ENCODE peak calls at places on chromosomes 7 and 10, in four cellular contexts. A is ovary, J is transverse colon, E is Peyer's patch. W is an unnamed sample. For H3K9me3, the result is how much of the 10 kb centered on the place peaks cover.

GRCh38 chr10:50469778-50470193 is 154.0 kb downstream of the SGMS1 start:
- DNase-seq in E (no peak), A (no peak), J (peak), W (no peak)

GRCh38 chr10:26479766-26480492 is 41.8 kb downstream of the APBB1IP start:
- DNase-seq in E (peak), A (no peak), J (no peak), W (no peak)

GRCh38 chr7:15686209-15686956 is at the start of gene MEOX2:
- DNase-seq in E (no peak), A (peak), J (peak), W (no peak)

GRCh38 chr7:139294241-139294640 is 46.9 kb upstream of the FMC1 start:
- DNase-seq in J (no peak), E (no peak), A (no peak), W (no peak)

GRCh38 chr10:115483294-115483693 is 390.1 kb downstream of the ATRNL1 start:
- DNase-seq in A (no peak), E (no peak), J (no peak), W (no peak)

GRCh38 chr7:82188636-82189035 is 254.9 kb downstream of the CACNA2D1 start:
- DNase-seq in J (no peak), E (no peak), A (no peak), W (no peak)

GRCh38 chr7:29229056-29229455 is 34.5 kb downstream of the CHN2 start:
- DNase-seq in J (no peak), A (no peak), E (no peak), W (no peak)

GRCh38 chr10:33279276-33279675 is 55.2 kb downstream of the NRP1 start:
- DNase-seq in A (no peak), E (no peak), J (no peak), W (no peak)

GRCh38 chr7:30091431-30092386 is 43.1 kb upstream of the MTURN start:
- DNase-seq in A (no peak), J (no peak), E (no peak), W (no peak)

GRCh38 chr10:121813211-121813812 is 114.5 kb downstream of the ATE1 start:
- DNase-seq in J (no peak), E (no peak), A (no peak), W (no peak)

GRCh38 chr7:27148776-27149641 is 1.4 kb upstream of the HOXA6 start:
- DNase-seq in E (no peak), A (peak), J (peak), W (no peak)

GRCh38 chr7:19754521-19755116 is 18.8 kb downstream of the TMEM196 start:
- DNase-seq in E (no peak), J (no peak), A (no peak), W (no peak)

GRCh38 chr7:130845581-130846085 is 111.6 kb upstream of the KLF14 start:
- DNase-seq in J (no peak), E (no peak), A (no peak), W (no peak)

GRCh38 chr10:121800831-121801230 is 127.0 kb downstream of the ATE1 start:
- DNase-seq in J (no peak), A (no peak), E (no peak), W (no peak)

GRCh38 chr10:107540981-107541380 is 376.5 kb upstream of the SORCS1 start:
- DNase-seq in A (no peak), E (no peak), J (no peak), W (no peak)

GRCh38 chr7:2939193-2939885 is 95.2 kb upstream of the GNA12 start:
- DNase-seq in J (no peak), A (no peak), E (no peak), W (no peak)

GRCh38 chr10:91604462-91604935 is 28.4 kb downstream of the PPP1R3C start:
- DNase-seq in E (no peak), A (no peak), J (no peak), W (no peak)

GRCh38 chr10:29920408-29921070 is 138.8 kb downstream of the JCAD start:
- DNase-seq in E (no peak), A (no peak), J (no peak), W (no peak)

GRCh38 chr10:38163617-38164016 is 69.5 kb downstream of the ZNF37A start:
- DNase-seq in E (no peak), J (no peak), A (no peak), W (no peak)
- H3K9me3 ChIP-seq in E (under half), J (under half), A (under half), W (under half)

DNA sequence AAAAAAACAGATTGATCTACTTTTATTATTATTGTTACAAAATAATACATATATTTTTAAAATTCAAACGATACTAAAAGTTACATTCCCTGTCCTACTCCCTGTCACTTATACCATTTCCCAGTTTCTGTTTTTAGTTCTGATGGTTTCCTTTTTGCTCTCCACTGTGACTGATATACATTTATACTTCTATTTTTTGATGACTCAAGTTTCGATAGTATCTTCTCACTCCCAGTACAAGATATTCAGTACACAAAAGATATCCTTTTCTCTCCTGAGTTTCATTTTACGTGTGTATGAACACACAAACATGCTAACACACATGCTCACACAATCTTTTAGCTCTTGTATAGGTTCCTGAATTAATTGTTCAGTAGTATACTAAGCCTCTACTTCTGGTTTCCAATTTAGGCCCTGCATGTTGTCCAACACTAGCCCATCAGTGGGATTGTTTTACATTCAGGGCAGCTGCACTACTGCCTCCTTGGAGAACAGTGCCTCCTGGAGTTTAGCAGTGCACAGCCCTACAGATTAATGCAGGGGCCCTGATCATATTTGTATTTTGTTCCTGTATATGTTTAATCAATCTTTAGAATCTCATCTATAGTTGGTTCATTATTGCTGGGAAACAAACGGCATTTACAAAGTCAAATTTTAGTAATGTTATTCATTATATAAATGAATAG is 131.0 kb downstream of the TES start:
- DNase-seq in E (no peak), J (no peak), A (no peak), W (no peak)
- TF ChIP-seq CTCF in E (no peak), J (no peak), A (no peak), W (no peak)

DNA sequence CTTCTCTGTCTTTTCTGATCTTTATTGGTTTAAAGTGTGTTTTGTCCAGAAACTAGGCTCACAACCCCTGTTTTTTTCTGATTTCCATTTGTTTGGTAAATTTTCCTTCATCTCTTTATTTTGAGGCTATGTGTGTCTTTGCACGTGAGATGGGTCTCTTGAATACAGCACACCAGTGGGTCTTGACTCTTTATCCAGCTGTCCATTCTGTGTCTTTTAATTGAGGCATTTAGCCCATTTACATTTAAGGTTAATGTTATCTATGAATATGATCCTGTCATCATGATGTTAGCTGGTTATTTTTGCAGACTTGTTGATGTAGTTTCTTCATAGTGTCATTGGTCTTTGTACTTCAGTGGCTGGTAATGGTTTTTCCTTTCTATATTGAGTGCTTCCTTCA is 10.1 kb downstream of the TEX36 start:
- DNase-seq in E (no peak), A (no peak), J (no peak), W (no peak)
- H3K9me3 ChIP-seq in E (under half), A (under half), J (under half), W (under half)

GRCh38 chr7:135169141-135169935 is 1.2 kb downstream of the CYREN start:
- DNase-seq in E (peak), A (no peak), J (peak), W (no peak)
- TF ChIP-seq CTCF in E (peak), A (no peak), J (no peak), W (no peak)

GRCh38 chr7:158284617-158285382 is 302.8 kb downstream of the PTPRN2 start:
- DNase-seq in E (no peak), A (no peak), J (no peak), W (peak)
- H3K9me3 ChIP-seq in E (under half), A (under half), J (under half), W (under half)

GRCh38 chr7:7438851-7439250 is 96.8 kb downstream of the COL28A1 start:
- DNase-seq in A (no peak), J (no peak), E (no peak), W (no peak)
- TF ChIP-seq CTCF in A (no peak), J (no peak), E (no peak), W (no peak)

W was measured in prostate gland.